ENCODE peak calls at places on chromosome 1, in ten cellular contexts. X is CD8-positive, alpha-beta memory T cell; W is amniotic epithelial cell; L is NCI-H748 treated with DMSO at 0.1 percent for 48 hours; M is NCI-H1694; D is sciatic nerve; E is NT2/D1; H is choroid plexus epithelial cell; Q is Right ventricle myocardium superior; I is GM12891. Y is an unnamed sample.

GRCh38 chr1:8985915-8986813 is 40.1 kb downstream of the SLC2A7 start:
- DNase-seq in X (no peak), W (peak; percentile 93), L (no peak), M (peak; percentile 61), D (no peak), E (no peak), H (peak; percentile 87), Q (peak; percentile 89), I (no peak), Y (no peak)

GRCh38 chr1:200929530-200930278 is 35.0 kb downstream of the INAVA start:
- DNase-seq in X (no peak), W (no peak), L (no peak), M (no peak), D (no peak), E (no peak), H (no peak), Q (no peak), I (no peak), Y (no peak)

GRCh38 chr1:107871259-107871658 is 93.7 kb downstream of the VAV3 start:
- DNase-seq in X (no peak), W (no peak), L (no peak), M (no peak), D (no peak), E (no peak), H (no peak), Q (no peak), I (no peak), Y (no peak)

GRCh38 chr1:96520542-96520941 is 201.0 kb upstream of the PTBP2 start:
- DNase-seq in X (no peak), W (peak; percentile 34), L (no peak), M (no peak), D (no peak), E (no peak), H (peak; percentile 20), Q (no peak), I (no peak), Y (no peak)

GRCh38 chr1:21641967-21642366 is 27.2 kb downstream of the RAP1GAP start:
- DNase-seq in X (no peak), W (no peak), L (no peak), M (no peak), D (no peak), E (no peak), H (no peak), Q (peak; percentile 66), I (no peak), Y (no peak)

GRCh38 chr1:30822006-30822405 is 64.4 kb upstream of the LAPTM5 start:
- DNase-seq in X (no peak), W (no peak), L (no peak), M (no peak), D (no peak), E (no peak), H (no peak), Q (no peak), I (no peak), Y (no peak)

GRCh38 chr1:241647658-241648057 is 4.4 kb upstream of the WDR64 start:
- DNase-seq in X (no peak), W (peak; percentile 62), L (no peak), M (no peak), D (no peak), E (no peak), H (no peak), Q (no peak), I (no peak), Y (no peak)

GRCh38 chr1:26278303-26278702 is 1.6 kb upstream of the SH3BGRL3 start:
- DNase-seq in X (no peak), W (no peak), L (no peak), M (no peak), D (no peak), E (no peak), H (peak; percentile 54), Q (peak; percentile 77), I (no peak), Y (no peak)

GRCh38 chr1:5979536-5980313 is 12.5 kb downstream of the NPHP4 start:
- DNase-seq in X (no peak), W (no peak), L (no peak), M (no peak), D (no peak), E (no peak), H (no peak), Q (no peak), I (no peak), Y (no peak)

GRCh38 chr1:212344905-212345304 is 59.7 kb downstream of the PPP2R5A start:
- DNase-seq in X (no peak), W (no peak), L (no peak), M (no peak), D (no peak), E (no peak), H (no peak), Q (no peak), I (no peak), Y (no peak)

GRCh38 chr1:32367912-32368635 is 5.7 kb downstream of the TSSK3 start:
- DNase-seq in X (no peak), W (no peak), L (no peak), M (no peak), D (no peak), E (no peak), H (no peak), Q (peak; percentile 6), I (no peak), Y (no peak)

GRCh38 chr1:77412069-77412793 is 130.4 kb downstream of the AK5 start:
- DNase-seq in X (no peak), W (peak; percentile 49), L (no peak), M (no peak), D (no peak), E (no peak), H (peak; percentile 21), Q (no peak), I (no peak), Y (no peak)

GRCh38 chr1:224816062-224816461 is 113.4 kb upstream of the DNAH14 start:
- DNase-seq in X (no peak), W (no peak), L (no peak), M (no peak), D (no peak), E (no peak), H (no peak), Q (no peak), I (no peak), Y (no peak)

GRCh38 chr1:202046748-202047708 is 36.6 kb downstream of the ELF3 start:
- DNase-seq in X (no peak), W (no peak), L (no peak), M (no peak), D (no peak), E (no peak), H (no peak), Q (no peak), I (no peak), Y (no peak)

GRCh38 chr1:14926214-14926613 is 227.3 kb upstream of the TMEM51 start:
- DNase-seq in X (no peak), W (peak; percentile 48), L (no peak), M (no peak), D (no peak), E (no peak), H (peak; percentile 55), Q (no peak), I (no peak), Y (no peak)